ENCODE peak calls at places on chromosome 1, in seven cellular contexts. One of them, this sample, is unnamed.

GRCh38 chr1:53081384-53082066 is 19.5 kb downstream of the PODN start:
- DNase-seq in tibial nerve: no peak
- DNase-seq in heart right ventricle: no peak
- DNase-seq in PC-9: no peak
- DNase-seq in fibroblast of lung: no peak
- DNase-seq in spleen: peak; percentile 66
- DNase-seq in MM.1S: no peak
- DNase-seq in this sample: no peak

GRCh38 chr1:119947468-119947867 is 51.2 kb upstream of the ADAM30 start:
- DNase-seq in heart right ventricle: no peak
- DNase-seq in MM.1S: no peak
- DNase-seq in fibroblast of lung: peak; percentile 94
- DNase-seq in spleen: no peak
- DNase-seq in tibial nerve: no peak
- DNase-seq in PC-9: no peak
- DNase-seq in this sample: no peak

GRCh38 chr1:176954242-176954641 is 210.3 kb downstream of the ASTN1 start:
- DNase-seq in spleen: no peak
- DNase-seq in fibroblast of lung: no peak
- DNase-seq in MM.1S: peak; percentile 37
- DNase-seq in tibial nerve: no peak
- DNase-seq in heart right ventricle: no peak
- DNase-seq in PC-9: no peak
- DNase-seq in this sample: no peak

GRCh38 chr1:147625274-147625986 is 44.9 kb downstream of the ACP6 start:
- DNase-seq in MM.1S: no peak
- DNase-seq in tibial nerve: no peak
- DNase-seq in fibroblast of lung: no peak
- DNase-seq in PC-9: no peak
- DNase-seq in heart right ventricle: no peak
- DNase-seq in spleen: no peak
- DNase-seq in this sample: no peak

GRCh38 chr1:201282216-201282615 is 1.1 kb upstream of the PKP1 start:
- DNase-seq in tibial nerve: no peak
- DNase-seq in MM.1S: no peak
- DNase-seq in PC-9: no peak
- DNase-seq in fibroblast of lung: no peak
- DNase-seq in spleen: peak; percentile 2
- DNase-seq in heart right ventricle: no peak
- DNase-seq in this sample: no peak

GRCh38 chr1:94398356-94398755 is 19.8 kb upstream of the ABCD3 start:
- DNase-seq in fibroblast of lung: no peak
- DNase-seq in tibial nerve: no peak
- DNase-seq in PC-9: no peak
- DNase-seq in spleen: no peak
- DNase-seq in MM.1S: no peak
- DNase-seq in heart right ventricle: no peak
- DNase-seq in this sample: no peak

GRCh38 chr1:220594356-220594755 is 66.4 kb downstream of the MARK1 start:
- DNase-seq in fibroblast of lung: peak; percentile 37
- DNase-seq in PC-9: no peak
- DNase-seq in spleen: no peak
- DNase-seq in tibial nerve: no peak
- DNase-seq in MM.1S: no peak
- DNase-seq in heart right ventricle: no peak
- DNase-seq in this sample: no peak

GRCh38 chr1:151822404-151822803 is 9.2 kb downstream of the RORC start:
- DNase-seq in MM.1S: no peak
- DNase-seq in PC-9: no peak
- DNase-seq in spleen: no peak
- DNase-seq in fibroblast of lung: no peak
- DNase-seq in tibial nerve: no peak
- DNase-seq in heart right ventricle: no peak
- DNase-seq in this sample: no peak

GRCh38 chr1:201023517-201023902 is at the start of gene KIF21B:
- DNase-seq in fibroblast of lung: peak; percentile 50
- DNase-seq in PC-9: peak; percentile 36
- DNase-seq in tibial nerve: peak; percentile 55
- DNase-seq in spleen: peak; percentile 98
- DNase-seq in heart right ventricle: peak; percentile 84
- DNase-seq in MM.1S: peak; percentile 95
- DNase-seq in this sample: peak; percentile 64

GRCh38 chr1:78277253-78277652 is 213.5 kb upstream of the PTGFR start:
- DNase-seq in MM.1S: peak; percentile 56
- DNase-seq in fibroblast of lung: peak; percentile 91
- DNase-seq in spleen: no peak
- DNase-seq in heart right ventricle: no peak
- DNase-seq in tibial nerve: no peak
- DNase-seq in PC-9: peak; percentile 64
- DNase-seq in this sample: no peak

DNA sequence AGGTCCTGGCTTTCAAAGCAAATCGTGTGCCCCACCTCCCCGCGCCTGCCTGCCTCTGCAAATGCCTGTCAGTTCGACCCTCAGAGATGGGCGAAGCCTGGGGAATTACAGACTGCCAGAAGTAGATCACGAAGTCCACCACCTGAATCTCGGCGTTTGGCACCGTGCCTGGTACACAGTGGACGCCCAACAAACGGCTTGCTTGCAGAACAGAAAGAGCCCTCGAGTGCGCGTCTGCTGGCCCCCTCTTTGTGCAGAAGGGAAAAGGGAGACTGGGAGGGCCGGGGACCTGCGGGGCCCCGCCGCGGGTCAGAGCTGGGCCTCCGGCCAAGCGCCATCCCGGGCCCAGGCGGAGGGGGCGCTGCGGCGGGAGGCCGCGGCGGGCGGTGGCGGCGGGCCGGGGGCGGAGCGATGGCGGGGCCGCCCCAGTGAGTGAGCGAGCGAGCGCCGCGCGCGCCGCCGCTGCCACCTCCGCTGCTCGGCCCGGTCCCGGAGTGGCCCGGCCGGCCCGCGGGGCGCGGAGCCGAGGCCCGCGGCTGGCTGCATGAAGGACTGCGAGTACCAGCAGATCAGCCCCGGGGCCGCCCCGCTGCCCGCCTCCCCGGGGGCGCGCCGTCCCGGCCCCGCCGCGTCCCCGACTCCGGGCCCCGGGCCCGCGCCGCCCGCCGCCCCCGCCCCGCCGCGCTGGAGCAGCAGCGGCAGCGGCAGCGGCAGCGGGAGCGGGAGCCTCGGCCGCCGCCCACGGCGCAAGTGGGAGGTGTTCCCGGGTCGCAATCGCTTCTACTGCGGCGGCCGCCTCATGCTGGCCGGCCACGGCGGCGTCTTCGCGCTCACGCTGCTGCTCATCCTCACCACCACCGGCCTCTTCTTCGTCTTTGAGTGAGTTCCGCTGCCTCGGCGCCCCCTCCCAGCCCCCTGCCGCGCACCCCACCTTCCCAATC is at the start of gene ZDHHC18:
- DNase-seq in spleen: peak; percentile 95
- DNase-seq in PC-9: no peak
- DNase-seq in fibroblast of lung: peak; percentile 39
- DNase-seq in heart right ventricle: peak; percentile 81
- DNase-seq in MM.1S: peak; percentile 73
- DNase-seq in tibial nerve: peak; percentile 30
- DNase-seq in this sample: peak; percentile 62
- TF ChIP-seq CTCF in spleen: peak; percentile 43
- TF ChIP-seq CTCF in PC-9: no peak
- TF ChIP-seq CTCF in fibroblast of lung: peak; percentile 33
- TF ChIP-seq CTCF in heart right ventricle: peak; percentile 71
- TF ChIP-seq CTCF in MM.1S: peak; percentile 28
- TF ChIP-seq CTCF in tibial nerve: peak; percentile 92
- TF ChIP-seq CTCF in this sample: peak; percentile 61

DNA sequence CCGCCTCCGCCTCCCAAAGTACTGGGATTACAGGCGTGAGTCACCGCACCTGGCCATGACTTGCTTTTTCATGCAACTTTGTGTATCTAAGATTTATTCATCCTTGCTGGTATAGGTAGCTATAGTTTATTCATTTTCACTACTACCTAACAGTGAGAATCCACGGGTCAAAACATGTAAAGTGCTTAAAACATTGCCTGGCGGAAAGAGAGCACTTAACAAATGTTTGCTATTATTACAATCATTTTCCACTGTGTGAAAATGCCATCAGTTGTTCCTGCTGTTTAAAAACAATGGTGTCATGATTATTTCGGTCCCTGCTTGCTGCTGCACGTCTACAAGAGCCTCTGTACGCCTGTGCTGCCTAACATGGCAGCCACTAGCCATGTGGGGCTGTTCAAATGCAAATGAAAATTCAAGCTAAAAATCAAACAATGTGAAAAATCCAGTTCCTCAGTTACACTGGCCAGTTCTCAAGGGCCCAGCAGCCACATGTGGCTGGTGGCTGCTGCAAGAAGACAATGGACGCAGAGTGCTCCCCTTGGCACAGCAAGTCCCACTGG is 65.1 kb downstream of the CLSTN1 start:
- DNase-seq in spleen: peak; percentile 19
- DNase-seq in heart right ventricle: no peak
- DNase-seq in tibial nerve: no peak
- DNase-seq in MM.1S: no peak
- DNase-seq in fibroblast of lung: no peak
- DNase-seq in PC-9: no peak
- DNase-seq in this sample: no peak
- H3K27ac ChIP-seq in spleen: no peak overlapping the region
- H3K27ac ChIP-seq in heart right ventricle: no peak overlapping the region
- H3K27ac ChIP-seq in tibial nerve: no peak overlapping the region
- H3K27ac ChIP-seq in MM.1S: no peak overlapping the region
- H3K27ac ChIP-seq in fibroblast of lung: no peak overlapping the region
- H3K27ac ChIP-seq in PC-9: no peak overlapping the region
- H3K27ac ChIP-seq in this sample: no peak overlapping the region

DNA sequence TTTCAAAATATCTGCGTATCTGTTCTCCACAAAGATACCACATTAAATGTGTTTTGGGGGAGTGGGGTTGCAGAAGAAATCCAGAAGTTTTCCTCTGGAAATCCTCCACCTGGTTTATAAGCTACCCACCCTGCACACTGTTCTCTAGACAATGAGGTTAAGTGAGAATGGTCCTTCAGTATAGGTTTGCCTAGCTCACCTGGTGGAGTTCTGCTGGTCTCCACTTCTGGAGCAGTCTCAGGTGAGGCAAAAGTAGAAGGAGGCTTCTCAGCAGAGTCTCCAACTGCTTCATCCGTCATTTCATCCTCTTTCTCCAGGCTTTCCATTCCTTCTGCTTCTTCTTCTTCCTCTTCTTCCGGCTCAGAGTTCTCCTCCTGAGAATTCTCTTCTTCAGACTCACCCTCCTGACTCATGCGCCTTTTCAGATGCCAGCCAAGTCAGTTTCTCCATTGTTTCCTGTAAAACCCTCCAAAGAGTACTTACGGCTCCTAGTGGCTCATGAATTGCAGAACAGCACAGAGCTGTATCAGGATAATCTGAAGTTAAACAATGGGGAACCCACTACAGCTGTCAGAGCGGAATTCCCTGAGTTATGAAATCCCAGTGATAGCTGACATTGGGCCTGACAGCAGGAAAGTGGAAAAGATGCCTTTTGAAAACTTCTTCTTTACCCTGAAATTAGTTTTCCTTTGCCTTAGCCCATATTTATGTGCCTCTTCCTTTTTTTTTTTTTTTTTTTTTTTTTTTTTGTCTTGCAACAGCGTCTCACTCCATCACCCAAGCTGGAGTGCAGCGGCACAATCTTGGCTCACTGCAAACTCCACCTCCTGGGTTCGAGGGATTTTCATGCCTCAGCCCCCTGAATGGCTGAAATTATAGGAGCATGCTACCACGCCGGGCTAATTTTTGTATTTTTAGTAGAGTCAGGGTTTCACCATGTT is 38.5 kb downstream of the MSTO1 start:
- DNase-seq in fibroblast of lung: peak; percentile 92
- DNase-seq in MM.1S: no peak
- DNase-seq in heart right ventricle: no peak
- DNase-seq in spleen: no peak
- DNase-seq in PC-9: peak; percentile 93
- DNase-seq in tibial nerve: no peak
- DNase-seq in this sample: no peak
- TF ChIP-seq CTCF in fibroblast of lung: peak; percentile 69
- TF ChIP-seq CTCF in MM.1S: no peak
- TF ChIP-seq CTCF in heart right ventricle: peak; percentile 33
- TF ChIP-seq CTCF in spleen: no peak
- TF ChIP-seq CTCF in PC-9: peak; percentile 61
- TF ChIP-seq CTCF in tibial nerve: peak; percentile 53
- TF ChIP-seq CTCF in this sample: no peak

DNA sequence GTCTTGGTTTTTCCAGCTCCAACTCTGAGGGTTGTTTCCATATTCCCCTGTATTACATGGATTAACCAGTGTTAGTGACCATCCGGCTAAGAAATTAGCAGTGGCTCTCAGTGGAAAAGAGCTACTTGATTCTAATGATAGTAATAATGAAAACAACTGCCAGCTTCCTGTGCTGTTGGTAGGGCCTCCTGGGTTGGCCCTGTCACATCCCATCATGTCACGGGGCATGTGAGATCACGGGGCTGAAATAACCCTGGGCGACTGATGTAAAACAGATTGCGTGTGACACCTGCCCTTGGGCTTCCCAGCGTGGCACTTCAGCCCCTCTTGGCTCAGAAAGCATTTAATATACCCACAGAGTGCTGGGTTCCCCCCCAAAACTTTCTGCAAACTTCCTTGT is 149.0 kb downstream of the ROR1 start:
- DNase-seq in fibroblast of lung: no peak
- DNase-seq in spleen: no peak
- DNase-seq in PC-9: no peak
- DNase-seq in heart right ventricle: peak; percentile 27
- DNase-seq in MM.1S: no peak
- DNase-seq in tibial nerve: no peak
- DNase-seq in this sample: no peak
- H3K27ac ChIP-seq in fibroblast of lung: no peak overlapping the region
- H3K27ac ChIP-seq in spleen: peak overlapping the region; percentile 33
- H3K27ac ChIP-seq in PC-9: peak overlapping the region; percentile 97
- H3K27ac ChIP-seq in heart right ventricle: peak overlapping the region; percentile 46
- H3K27ac ChIP-seq in MM.1S: no peak overlapping the region
- H3K27ac ChIP-seq in tibial nerve: no peak overlapping the region
- H3K27ac ChIP-seq in this sample: peak overlapping the region; percentile 76

GRCh38 chr1:180636138-180636537 is 4.3 kb downstream of the XPR1 start:
- DNase-seq in tibial nerve: no peak
- DNase-seq in fibroblast of lung: no peak
- DNase-seq in MM.1S: no peak
- DNase-seq in heart right ventricle: no peak
- DNase-seq in PC-9: no peak
- DNase-seq in spleen: no peak
- DNase-seq in this sample: no peak
- TF ChIP-seq CTCF in tibial nerve: no peak
- TF ChIP-seq CTCF in fibroblast of lung: no peak
- TF ChIP-seq CTCF in MM.1S: no peak
- TF ChIP-seq CTCF in heart right ventricle: no peak
- TF ChIP-seq CTCF in PC-9: no peak
- TF ChIP-seq CTCF in spleen: no peak
- TF ChIP-seq CTCF in this sample: no peak

GRCh38 chr1:230857077-230857476 is 11.2 kb downstream of the C1orf198 start:
- DNase-seq in tibial nerve: no peak
- DNase-seq in fibroblast of lung: peak; percentile 86
- DNase-seq in MM.1S: no peak
- DNase-seq in PC-9: no peak
- DNase-seq in heart right ventricle: no peak
- DNase-seq in spleen: no peak
- DNase-seq in this sample: no peak
- H3K27ac ChIP-seq in tibial nerve: peak overlapping the region; percentile 52
- H3K27ac ChIP-seq in fibroblast of lung: peak overlapping the region; percentile 65
- H3K27ac ChIP-seq in MM.1S: no peak overlapping the region
- H3K27ac ChIP-seq in PC-9: no peak overlapping the region
- H3K27ac ChIP-seq in heart right ventricle: peak overlapping the region; percentile 22
- H3K27ac ChIP-seq in spleen: no peak overlapping the region
- H3K27ac ChIP-seq in this sample: peak overlapping the region; percentile 95

GRCh38 chr1:234297668-234298067 is 75.6 kb upstream of the COA6 start:
- DNase-seq in tibial nerve: no peak
- DNase-seq in heart right ventricle: no peak
- DNase-seq in spleen: no peak
- DNase-seq in PC-9: no peak
- DNase-seq in MM.1S: no peak
- DNase-seq in fibroblast of lung: no peak
- DNase-seq in this sample: no peak
- TF ChIP-seq CTCF in tibial nerve: no peak
- TF ChIP-seq CTCF in heart right ventricle: no peak
- TF ChIP-seq CTCF in spleen: no peak
- TF ChIP-seq CTCF in PC-9: no peak
- TF ChIP-seq CTCF in MM.1S: no peak
- TF ChIP-seq CTCF in fibroblast of lung: no peak
- TF ChIP-seq CTCF in this sample: no peak